ENCODE peak calls at places on chromosomes 1 and 21, in four cellular contexts. Y, R, S and D are unnamed samples.

GRCh38 chr1:99292946-99293345 is 28.7 kb downstream of the PLPPR4 start:
- DNase-seq in S (no peak), Y (no peak), R (no peak), D (no peak)

GRCh38 chr1:156877433-156877832 is 16.1 kb upstream of the PEAR1 start:
- DNase-seq in Y (no peak), S (no peak), R (no peak), D (no peak)

GRCh38 chr21:15732290-15732995 is 2.7 kb downstream of the USP25 start:
- DNase-seq in S (no peak), Y (peak), R (no peak), D (no peak)

GRCh38 chr21:17513214-17514123 is 626 bp downstream of the CXADR start:
- DNase-seq in S (no peak), Y (no peak), R (peak), D (peak)

GRCh38 chr1:67629370-67630075 is 55.5 kb upstream of the GADD45A start:
- DNase-seq in S (no peak), R (no peak), Y (no peak), D (no peak)

GRCh38 chr1:200182701-200183100 is 155.2 kb downstream of the NR5A2 start:
- DNase-seq in S (no peak), Y (no peak), R (no peak), D (no peak)

GRCh38 chr1:1959840-1960479 is 40.9 kb upstream of the TMEM52 start:
- DNase-seq in S (peak), R (peak), Y (no peak), D (peak)

GRCh38 chr1:42737257-42737656 is 2.8 kb downstream of the CLDN19 start:
- DNase-seq in S (no peak), Y (peak), R (no peak), D (no peak)

GRCh38 chr1:30900486-30900885 is 8.1 kb downstream of the SDC3 start:
- DNase-seq in S (no peak), R (no peak), Y (no peak), D (peak)

GRCh38 chr1:210098376-210098775 is 134.2 kb upstream of the SERTAD4 start:
- DNase-seq in R (no peak), Y (no peak), S (no peak), D (no peak)

GRCh38 chr1:7300893-7301292 is 470.2 kb upstream of the VAMP3 start:
- DNase-seq in R (no peak), Y (no peak), S (no peak), D (no peak)

GRCh38 chr1:7298749-7299151 is 472.3 kb upstream of the VAMP3 start:
- DNase-seq in R (no peak), S (no peak), Y (no peak), D (no peak)

GRCh38 chr1:7298145-7298544 is 473.0 kb upstream of the VAMP3 start:
- DNase-seq in R (peak), Y (no peak), S (no peak), D (no peak)

GRCh38 chr1:7299994-7300393 is 471.1 kb upstream of the VAMP3 start:
- DNase-seq in R (no peak), S (no peak), Y (no peak), D (no peak)

GRCh38 chr1:7299329-7299799 is 471.7 kb upstream of the VAMP3 start:
- DNase-seq in R (no peak), S (no peak), Y (no peak), D (no peak)
- TF ChIP-seq USF1 in R (no peak), S (no peak), Y (no peak), D (no peak)

DNA sequence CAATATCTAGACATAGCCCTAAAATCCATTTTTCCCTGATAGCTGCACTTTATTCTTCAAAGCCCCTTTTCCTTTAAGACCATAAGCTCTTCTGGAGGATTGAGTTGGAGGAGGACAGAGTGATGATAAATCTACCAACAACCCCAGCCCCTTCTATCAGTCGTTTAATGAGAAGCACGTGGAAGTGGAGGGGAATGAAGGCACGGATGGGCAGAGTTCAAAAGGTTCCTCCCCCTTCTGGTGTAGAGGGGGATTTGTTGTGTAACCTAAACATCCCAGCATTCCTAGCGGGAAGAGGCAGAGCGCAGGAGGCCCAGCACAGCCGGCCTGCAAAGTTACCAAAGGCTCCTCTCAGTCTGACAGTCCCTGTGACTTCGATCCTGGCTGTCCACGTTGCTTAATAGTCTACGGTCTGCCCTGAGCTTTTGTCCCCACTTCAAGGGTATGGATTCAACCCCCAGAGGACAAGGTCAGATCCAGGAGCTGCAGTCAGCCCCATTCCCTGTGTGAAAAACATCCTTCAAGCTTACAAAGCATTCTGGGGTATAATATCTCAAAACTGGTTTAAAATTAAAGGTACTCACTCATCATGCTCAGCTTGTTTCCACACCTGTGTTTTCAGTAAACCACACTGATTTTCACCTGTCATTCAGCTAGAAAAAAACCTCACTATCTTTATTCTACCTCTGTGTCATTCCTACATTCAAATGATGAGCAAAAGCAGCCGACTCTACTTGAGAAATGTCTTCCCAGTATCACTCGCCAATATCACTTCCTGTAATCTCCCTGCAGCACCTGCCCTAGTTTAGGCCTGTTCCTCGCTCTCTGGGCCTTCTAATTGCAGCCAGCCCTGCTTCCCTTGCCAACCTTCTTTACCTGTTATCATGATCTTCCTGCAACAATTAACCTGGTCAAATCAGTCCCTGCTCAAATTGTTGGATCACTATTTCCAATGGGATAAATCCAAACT is 117.9 kb downstream of the PLPP3 start:
- DNase-seq in R (peak), S (peak), Y (no peak), D (no peak)
- TF ChIP-seq USF1 in R (no peak), S (no peak), Y (no peak), D (no peak)

DNA sequence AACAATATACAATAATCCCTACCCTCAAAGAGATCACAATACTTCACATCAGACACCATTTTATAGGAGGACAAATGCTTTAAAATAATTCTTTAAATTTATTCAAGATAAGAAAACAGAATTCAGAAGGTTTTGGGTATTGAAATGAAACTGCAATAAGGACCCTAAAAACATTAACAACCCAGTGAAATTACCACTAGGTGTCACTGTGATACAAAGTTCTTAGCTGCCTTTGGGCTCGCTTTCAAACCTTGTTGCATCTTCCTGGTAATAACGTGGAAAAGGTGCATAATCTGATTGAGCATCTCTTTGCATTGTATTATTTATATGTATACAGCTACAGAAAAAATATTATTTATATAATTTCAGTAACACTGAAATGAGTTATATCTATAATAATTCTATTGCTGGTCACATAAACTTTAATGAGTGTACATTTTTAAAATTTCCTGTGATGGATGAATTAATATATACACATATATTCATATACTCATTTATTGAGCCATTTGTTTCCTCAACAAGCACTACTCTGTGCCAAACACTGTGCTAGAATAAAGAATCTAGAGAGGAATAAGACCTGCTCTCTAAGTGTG is 185.2 kb downstream of the FAF1 start:
- DNase-seq in Y (peak), R (no peak), S (peak), D (peak)
- TF ChIP-seq USF1 in Y (no peak), R (no peak), S (no peak), D (no peak)

DNA sequence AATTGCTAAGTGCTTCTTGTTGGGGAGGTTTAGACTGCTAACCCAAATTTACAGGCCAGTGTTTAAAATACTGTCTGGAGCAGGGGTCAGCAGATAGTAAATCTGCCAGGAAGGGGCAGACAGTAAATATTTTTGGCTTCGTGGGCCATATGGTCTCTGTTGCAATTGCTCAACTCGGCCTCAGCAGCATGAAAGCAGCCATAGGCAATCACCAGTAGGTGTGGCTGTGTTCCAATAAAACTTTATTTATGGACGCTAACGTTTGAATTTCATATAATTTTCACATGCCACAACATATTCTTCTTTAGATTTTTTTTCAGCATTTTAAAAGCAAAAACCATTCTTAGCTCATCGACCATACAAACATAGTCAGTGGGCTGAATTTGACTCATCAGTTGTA is 172.7 kb downstream of the BRINP2 start:
- DNase-seq in S (no peak), R (no peak), Y (no peak), D (no peak)
- TF ChIP-seq USF1 in S (no peak), R (no peak), Y (no peak), D (no peak)

GRCh38 chr1:176225485-176225884 is 18.4 kb upstream of the COP1 start:
- DNase-seq in S (no peak), Y (no peak), R (no peak), D (no peak)
- TF ChIP-seq USF1 in S (no peak), Y (no peak), R (no peak), D (no peak)